ENCODE peak calls at places on chromosomes 2 and 18, in seven cellular contexts. T is ovary, I is stomach, X is GM12878, S is GM12892, V is esophagus squamous epithelium, F is transverse colon. A is an unnamed sample.

GRCh38 chr2:132503621-132504200 is 87.1 kb downstream of the GPR39 start:
- DNase-seq in T (no peak), I (no peak), X (no peak), S (no peak), V (no peak), F (peak; percentile 15), A (no peak)

GRCh38 chr2:226800941-226801784 is 1.5 kb upstream of the IRS1 start:
- DNase-seq in T (peak; percentile 90), I (peak; percentile 88), X (peak; percentile 54), S (peak; percentile 67), V (no peak), F (peak; percentile 91), A (peak; percentile 93)

GRCh38 chr2:185645529-185645928 is 93.1 kb upstream of the FSIP2 start:
- DNase-seq in T (no peak), I (no peak), X (no peak), S (no peak), V (no peak), F (no peak), A (no peak)

GRCh38 chr2:69145204-69145603 is 132.2 kb downstream of the ANTXR1 start:
- DNase-seq in T (no peak), I (no peak), X (no peak), S (no peak), V (no peak), F (no peak), A (no peak)

GRCh38 chr18:75581336-75582121 is 154.0 kb upstream of the SMIM21 start:
- DNase-seq in T (no peak), I (no peak), X (no peak), S (no peak), V (no peak), F (no peak), A (no peak)

GRCh38 chr2:28664120-28664842 is 87.3 kb upstream of the PPP1CB start:
- DNase-seq in T (peak; percentile 65), I (peak; percentile 64), X (no peak), S (no peak), V (no peak), F (peak; percentile 64), A (peak; percentile 45)

GRCh38 chr2:188414412-188414811 is 122.7 kb downstream of the GULP1 start:
- DNase-seq in T (no peak), I (no peak), X (no peak), S (no peak), V (no peak), F (no peak), A (no peak)

GRCh38 chr2:122164964-122165363 is 409.5 kb downstream of the TSN start:
- DNase-seq in T (no peak), I (no peak), X (no peak), S (no peak), V (no peak), F (no peak), A (no peak)

GRCh38 chr18:72830109-72830508 is 37.7 kb downstream of the NETO1 start:
- DNase-seq in T (no peak), I (no peak), X (no peak), S (no peak), V (no peak), F (no peak), A (no peak)

GRCh38 chr18:74375999-74376398 is 60.4 kb downstream of the C18orf63 start:
- DNase-seq in T (no peak), I (no peak), X (no peak), S (no peak), V (no peak), F (no peak), A (no peak)

GRCh38 chr2:190182071-190182524 is 119.6 kb upstream of the MSTN start:
- DNase-seq in T (no peak), I (no peak), X (no peak), S (no peak), V (no peak), F (no peak), A (no peak)

GRCh38 chr2:16122556-16122955 is 182.2 kb downstream of the MYCN start:
- DNase-seq in T (no peak), I (no peak), X (no peak), S (no peak), V (no peak), F (no peak), A (no peak)

GRCh38 chr2:9169310-9170107 is 37.1 kb upstream of the ASAP2 start:
- DNase-seq in T (no peak), I (no peak), X (no peak), S (no peak), V (no peak), F (no peak), A (no peak)

GRCh38 chr2:158321264-158321663 is 135.3 kb downstream of the CCDC148 start:
- DNase-seq in T (no peak), I (no peak), X (no peak), S (no peak), V (no peak), F (no peak), A (no peak)

GRCh38 chr2:85796549-85797262 is 42.9 kb downstream of the ATOH8 start:
- DNase-seq in T (peak; percentile 21), I (no peak), X (no peak), S (no peak), V (no peak), F (peak; percentile 6), A (no peak)

GRCh38 chr18:7516505-7517117 is 50.5 kb upstream of the PTPRM start:
- DNase-seq in T (no peak), I (no peak), X (no peak), S (no peak), V (no peak), F (no peak), A (no peak)

GRCh38 chr2:101151141-101151858 is at the start of gene TBC1D8:
- DNase-seq in T (peak; percentile 88), I (peak; percentile 90), X (no peak), S (peak; percentile 59), V (peak; percentile 6), F (peak; percentile 89), A (peak; percentile 89)

DNA sequence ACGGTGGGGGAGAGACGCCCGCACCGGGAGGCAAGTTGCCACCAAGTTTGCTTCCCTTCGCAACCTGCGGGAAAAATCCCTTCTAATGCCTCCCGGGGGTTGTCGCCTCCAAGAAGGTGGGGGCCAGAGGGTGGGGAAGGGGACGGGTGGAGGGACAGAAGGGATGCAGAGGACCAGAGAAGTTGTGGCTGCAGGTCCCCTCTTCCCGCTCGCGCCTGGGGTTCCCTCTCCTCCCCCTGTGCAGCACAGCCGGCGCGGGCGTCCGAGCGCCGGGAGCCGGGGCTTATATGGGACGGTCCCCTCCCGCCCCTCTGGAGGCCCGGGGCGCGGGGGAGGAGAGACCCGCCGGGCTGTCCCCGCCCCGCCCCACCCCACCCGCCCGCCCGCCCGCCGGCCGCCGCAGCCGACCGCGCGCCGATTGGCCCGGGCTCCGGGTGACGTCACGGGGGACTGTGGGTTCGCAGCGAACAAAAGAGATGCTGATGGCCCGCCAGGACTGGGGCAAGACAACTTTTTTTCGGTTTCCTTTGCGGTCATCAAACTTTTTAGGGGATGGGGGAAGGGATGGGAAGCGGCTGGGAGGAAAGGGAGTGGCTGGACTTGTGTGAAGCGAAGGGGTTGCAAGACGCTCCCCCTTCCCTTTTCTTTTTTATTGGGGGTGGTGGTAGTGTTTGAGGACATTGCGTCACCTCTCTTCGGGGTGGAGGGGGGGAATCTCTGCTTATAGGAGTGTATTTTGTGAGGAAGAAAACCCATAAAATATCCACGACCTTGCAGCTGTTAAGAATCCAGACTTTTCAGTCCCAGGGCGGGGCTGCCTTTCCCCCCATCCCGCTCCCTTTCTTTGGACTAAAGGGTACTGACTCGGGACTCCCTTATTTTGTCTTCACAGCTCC is at the start of gene FN1:
- DNase-seq in T (peak; percentile 96), I (peak; percentile 77), X (no peak), S (peak; percentile 48), V (no peak), F (peak; percentile 83), A (peak; percentile 66)
- TF ChIP-seq POLR2A in T (peak; percentile 73), I (no peak), X (no peak), S (no peak), V (peak; percentile 61), F (peak; percentile 66), A (no peak)

DNA sequence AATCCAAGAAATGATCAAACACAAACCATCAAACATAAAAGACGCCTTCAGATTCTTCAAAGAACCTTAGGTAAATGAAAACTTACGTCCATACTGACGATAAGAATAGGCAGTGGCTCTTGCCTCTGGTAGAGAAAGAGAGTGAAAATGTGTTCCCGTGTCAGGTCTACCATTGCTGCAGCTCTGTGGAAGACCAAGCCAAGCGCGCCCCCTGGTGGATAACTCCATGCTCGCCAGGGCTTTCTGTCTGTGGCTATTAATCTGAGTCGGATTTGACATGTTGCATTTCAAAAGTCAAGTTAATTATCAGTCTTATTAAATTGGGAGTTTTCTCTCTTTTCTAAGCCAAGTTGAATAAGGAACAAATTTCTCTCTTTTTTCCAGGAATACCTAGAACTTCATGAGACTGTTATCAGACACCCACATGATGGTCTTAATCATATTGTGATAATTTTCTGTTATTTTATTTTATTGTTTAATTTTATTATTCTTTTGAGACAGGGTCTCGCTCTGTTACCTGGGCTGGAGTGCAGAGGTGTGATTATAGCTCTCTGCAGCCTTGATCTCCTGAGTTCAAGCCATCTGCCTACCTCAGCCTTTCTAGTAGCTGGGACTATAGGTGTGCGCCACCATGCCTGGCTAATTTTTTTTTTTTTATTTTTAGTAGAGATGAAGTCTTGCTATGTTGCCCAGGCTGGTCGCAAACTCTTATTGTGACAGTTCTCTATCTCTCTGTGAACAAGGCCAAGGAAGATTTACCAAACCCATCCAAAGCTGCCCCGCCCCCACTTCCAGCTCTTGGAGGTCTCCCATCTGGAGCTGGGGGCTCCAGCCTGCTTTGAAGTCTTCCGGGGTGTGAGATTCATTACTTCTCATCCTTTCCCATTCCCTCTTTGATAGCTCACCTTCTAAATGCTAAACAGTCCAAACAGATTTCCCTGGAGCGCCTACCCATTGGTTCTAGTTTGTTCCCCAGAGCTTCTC is 15.8 kb upstream of the ZAP70 start:
- DNase-seq in T (peak; percentile 90), I (peak; percentile 94), X (peak; percentile 45), S (no peak), V (peak; percentile 32), F (peak; percentile 92), A (peak; percentile 90)
- TF ChIP-seq POLR2A in T (no peak), I (no peak), X (no peak), S (no peak), V (no peak), F (no peak), A (no peak)

GRCh38 chr2:11154460-11155325 is 574 bp upstream of the SLC66A3 start:
- DNase-seq in T (peak; percentile 99), I (peak; percentile 98), X (peak; percentile 66), S (peak; percentile 98), V (peak; percentile 85), F (peak; percentile 99), A (peak; percentile 99)
- TF ChIP-seq POLR2A in T (peak; percentile 8), I (no peak), X (peak; percentile 64), S (no peak), V (peak; percentile 30), F (peak; percentile 54), A (no peak)

DNA sequence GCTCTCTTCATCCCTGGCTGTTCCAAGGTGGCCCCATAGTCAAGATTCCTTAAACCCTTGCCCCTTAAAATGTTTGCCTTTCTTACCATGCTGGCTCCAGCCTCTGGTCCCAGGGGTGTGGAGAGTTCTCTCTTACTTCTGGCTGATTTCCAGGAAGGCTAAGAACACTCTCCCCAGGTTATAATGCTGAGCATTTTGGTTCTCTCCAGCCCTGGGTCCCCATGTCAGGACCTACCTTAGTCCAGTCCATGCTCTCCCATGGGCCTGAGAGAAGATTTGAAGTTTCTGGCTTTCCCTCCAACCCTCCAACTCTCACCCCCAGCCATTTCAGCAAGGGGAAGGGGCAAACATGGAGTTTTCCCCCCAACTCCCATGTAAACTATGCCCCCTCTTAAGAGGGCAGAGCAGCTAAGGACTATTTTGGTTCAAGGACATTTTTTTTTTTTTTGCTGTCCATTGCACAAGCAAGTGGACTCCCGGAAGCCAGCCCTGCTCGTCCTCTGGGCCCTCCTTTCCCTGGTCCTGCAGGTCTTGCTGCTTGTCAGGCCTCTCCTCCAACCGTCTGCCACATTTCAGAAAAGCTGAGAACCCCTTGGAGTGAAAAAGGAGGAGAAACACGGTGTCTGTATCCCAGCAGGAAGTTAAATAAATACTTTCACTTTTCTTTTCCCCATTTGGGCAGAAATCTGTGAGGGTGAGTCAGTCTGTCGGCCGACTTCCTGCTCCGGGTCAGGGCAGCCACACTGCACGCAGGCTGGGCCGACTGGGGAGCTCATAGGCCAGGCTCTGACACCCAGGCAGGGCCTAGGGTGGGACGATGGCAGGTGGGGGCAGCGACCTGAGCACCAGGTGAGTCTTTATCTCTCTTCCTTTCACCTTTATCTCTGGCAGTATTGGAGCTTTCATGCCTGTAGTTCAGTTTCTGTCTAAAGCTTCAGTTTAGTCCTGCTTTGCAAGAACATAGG is at the start of gene SP140L:
- DNase-seq in T (peak; percentile 66), I (peak; percentile 77), X (peak; percentile 55), S (peak; percentile 61), V (peak; percentile 27), F (peak; percentile 85), A (peak; percentile 65)
- TF ChIP-seq POLR2A in T (no peak), I (no peak), X (peak; percentile 81), S (peak; percentile 68), V (peak; percentile 44), F (peak; percentile 66), A (no peak)